ENCODE peak calls at places on chromosomes 2 and 18, in five cellular contexts. R is epithelial cell of esophagus, P is BE2C, K is HCT116, O is GM20000. E is an unnamed sample.

GRCh38 chr2:191746809-191747208 is 68.9 kb downstream of the NABP1 start:
- DNase-seq in R (peak), P (no peak), K (no peak), O (no peak), E (no peak)

GRCh38 chr2:232300894-232301387 is 77.6 kb upstream of the ALPP start:
- DNase-seq in R (peak), P (no peak), K (no peak), O (no peak), E (no peak)

GRCh38 chr2:96764253-96764637 is 3.5 kb downstream of the CNNM4 start:
- DNase-seq in R (peak), P (no peak), K (no peak), O (no peak), E (no peak)

GRCh38 chr2:176388886-176389285 is 119.6 kb downstream of the MTX2 start:
- DNase-seq in R (no peak), P (no peak), K (no peak), O (no peak), E (no peak)

GRCh38 chr18:48838921-48839818 is 111.6 kb downstream of the SMAD7 start:
- DNase-seq in R (peak), P (peak), K (no peak), O (no peak), E (no peak)

GRCh38 chr2:86793752-86794151 is 3.0 kb upstream of the CD8A start:
- DNase-seq in R (no peak), P (no peak), K (no peak), O (no peak), E (no peak)

GRCh38 chr2:202072737-202073396 is at the start of gene KIAA2012:
- DNase-seq in R (no peak), P (peak), K (no peak), O (no peak), E (peak)

GRCh38 chr18:63831080-63831788 is 56.0 kb downstream of the SERPINB7 start:
- DNase-seq in R (peak), P (no peak), K (no peak), O (peak), E (no peak)

GRCh38 chr2:17912266-17912691 is 33.8 kb downstream of the KCNS3 start:
- DNase-seq in R (no peak), P (no peak), K (no peak), O (peak), E (no peak)

DNA sequence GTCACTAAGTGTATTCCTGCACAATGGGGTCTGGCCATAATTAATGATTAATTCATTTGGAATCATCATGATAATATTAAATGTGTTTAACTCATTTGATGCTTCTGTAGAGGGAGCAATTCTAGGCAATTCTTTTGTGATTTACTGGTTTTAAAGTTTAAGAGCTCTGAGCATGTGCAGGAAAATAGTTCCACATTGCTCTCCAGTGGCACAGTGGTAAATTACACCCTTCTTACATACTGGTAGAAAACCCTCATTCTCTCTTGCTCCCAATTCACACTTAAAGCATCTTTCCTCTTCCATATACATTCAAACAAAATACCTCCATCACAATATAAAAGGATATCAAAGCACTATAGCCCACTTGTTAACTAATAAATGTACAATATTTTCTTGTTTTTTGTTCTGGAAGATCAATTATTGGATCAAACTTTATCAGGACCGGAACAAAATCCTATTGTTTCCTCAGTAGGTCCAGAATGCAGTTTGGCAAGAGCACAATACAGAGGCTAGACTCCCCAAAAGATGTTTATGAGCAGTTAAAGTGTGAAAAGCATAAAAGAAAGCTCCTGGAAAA is 844.3 kb downstream of the MBD2 start:
- DNase-seq in R (peak), P (peak), K (peak), O (peak), E (peak)
- TF ChIP-seq CTCF in R (peak), P (peak), K (no peak), O (no peak), E (no peak)

DNA sequence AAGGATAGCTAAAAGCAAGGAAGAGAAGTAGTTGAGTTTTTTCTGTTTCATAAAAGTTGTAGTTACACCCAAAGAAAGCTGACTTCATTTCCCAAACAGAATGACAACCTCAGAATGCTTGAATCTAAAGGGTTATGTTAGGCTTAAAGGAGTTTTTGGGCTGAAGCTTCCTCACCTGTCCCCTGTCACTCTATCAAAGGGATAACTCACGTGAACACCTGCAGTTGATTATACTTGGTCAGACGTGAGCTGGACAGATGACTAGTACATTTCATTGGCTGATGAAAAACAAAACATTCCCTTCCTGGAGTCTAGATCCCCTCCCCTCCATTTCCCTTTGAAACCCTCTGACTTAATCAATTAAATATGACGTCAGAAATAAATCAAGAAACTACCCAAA is 158.8 kb downstream of the ANTXR1 start:
- DNase-seq in R (no peak), P (no peak), K (no peak), O (no peak), E (no peak)
- TF ChIP-seq CTCF in R (no peak), P (no peak), K (no peak), O (no peak), E (no peak)

DNA sequence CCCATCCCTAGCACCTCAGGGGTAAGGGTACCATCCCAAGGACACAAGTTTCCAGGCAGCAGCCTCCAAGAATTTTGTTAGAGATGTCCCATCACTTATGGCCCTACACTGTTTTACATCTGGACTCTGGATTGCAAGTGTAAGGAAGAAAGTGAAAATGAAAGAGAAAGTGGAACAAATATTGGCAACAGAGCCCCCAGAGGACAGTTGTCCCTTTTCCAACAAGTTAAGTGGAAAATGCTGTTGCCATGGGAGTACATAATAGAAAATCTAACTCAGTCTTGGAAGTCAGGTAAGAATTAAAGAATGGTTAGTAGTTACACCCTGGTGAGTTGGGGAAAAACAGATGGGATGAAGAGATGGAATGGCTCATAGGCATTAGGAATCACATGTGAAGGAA is 50.6 kb downstream of the TTC21B start:
- DNase-seq in R (no peak), P (no peak), K (no peak), O (peak), E (no peak)
- TF ChIP-seq CTCF in R (no peak), P (no peak), K (no peak), O (no peak), E (no peak)

GRCh38 chr2:1675633-1676032 is 68.7 kb downstream of the PXDN start:
- DNase-seq in R (peak), P (no peak), K (peak), O (no peak), E (no peak)
- TF ChIP-seq CTCF in R (peak), P (no peak), K (no peak), O (no peak), E (no peak)